ENCODE peak calls at places on chromosomes 1 and 21, in five cellular contexts. I is Panc1, A is GM23338, R is HL-60, O is stomach. Q is an unnamed sample.

GRCh38 chr1:202323731-202324130 is 18.0 kb downstream of the UBE2T start:
- DNase-seq in I (no peak), A (no peak), R (no peak), O (no peak), Q (peak; percentile 32)

GRCh38 chr1:237851209-237851845 is 39.4 kb downstream of the ZP4 start:
- DNase-seq in I (peak; percentile 18), A (peak; percentile 91), R (peak; percentile 48), O (peak; percentile 38), Q (no peak)

GRCh38 chr1:66931548-66932124 is 6.8 kb downstream of the MIER1 start:
- DNase-seq in I (no peak), A (no peak), R (no peak), O (no peak), Q (no peak)

GRCh38 chr1:7121622-7121988 is 336.4 kb downstream of the CAMTA1 start:
- DNase-seq in I (no peak), A (no peak), R (no peak), O (peak; percentile 86), Q (no peak)

GRCh38 chr1:14300991-14301703 is 297.3 kb upstream of the KAZN start:
- DNase-seq in I (no peak), A (no peak), R (no peak), O (peak; percentile 26), Q (peak; percentile 94)

GRCh38 chr1:157213836-157214235 is 75.6 kb upstream of the ETV3 start:
- DNase-seq in I (no peak), A (no peak), R (no peak), O (no peak), Q (no peak)

GRCh38 chr1:178540646-178541045 is 27.7 kb downstream of the TEX35 start:
- DNase-seq in I (no peak), A (no peak), R (no peak), O (no peak), Q (peak; percentile 84)

GRCh38 chr1:209311770-209312169 is 271.7 kb upstream of the CAMK1G start:
- DNase-seq in I (no peak), A (no peak), R (no peak), O (no peak), Q (no peak)

GRCh38 chr1:93080424-93080823 is 1.3 kb downstream of the MTF2 start:
- DNase-seq in I (peak; percentile 56), A (peak; percentile 73), R (peak; percentile 21), O (no peak), Q (no peak)

GRCh38 chr21:41947596-41948403 is 6.0 kb downstream of the C2CD2 start:
- DNase-seq in I (no peak), A (no peak), R (no peak), O (no peak), Q (no peak)

GRCh38 chr1:23759277-23759676 is 16.0 kb downstream of the ELOA start:
- DNase-seq in I (no peak), A (no peak), R (no peak), O (no peak), Q (no peak)

GRCh38 chr1:229714964-229715603 is 89.0 kb downstream of the URB2 start:
- DNase-seq in I (no peak), A (peak; percentile 79), R (peak; percentile 48), O (peak; percentile 81), Q (no peak)

GRCh38 chr1:223390618-223391017 is 2.6 kb upstream of the CCDC185 start:
- DNase-seq in I (no peak), A (no peak), R (no peak), O (no peak), Q (no peak)

GRCh38 chr1:93056214-93056613 is 22.9 kb upstream of the MTF2 start:
- DNase-seq in I (no peak), A (peak; percentile 83), R (no peak), O (no peak), Q (no peak)

GRCh38 chr1:187257476-187257875 is 428.7 kb downstream of the PLA2G4A start:
- DNase-seq in I (no peak), A (no peak), R (no peak), O (no peak), Q (no peak)

GRCh38 chr1:235878082-235878781 is 11.5 kb upstream of the LYST start:
- DNase-seq in I (no peak), A (no peak), R (peak; percentile 38), O (no peak), Q (no peak)

GRCh38 chr1:247638011-247638410 is 32.6 kb downstream of the OR2G3 start:
- DNase-seq in I (no peak), A (no peak), R (no peak), O (no peak), Q (no peak)

GRCh38 chr1:17403081-17403480 is 31.1 kb downstream of the PADI6 start:
- DNase-seq in I (no peak), A (no peak), R (no peak), O (no peak), Q (no peak)

GRCh38 chr1:169250022-169250421 is 117.6 kb downstream of the NME7 start:
- DNase-seq in I (no peak), A (no peak), R (no peak), O (no peak), Q (no peak)

GRCh38 chr1:67535474-67535873 is 105.3 kb upstream of the SERBP1 start:
- DNase-seq in I (peak; percentile 70), A (peak; percentile 82), R (peak; percentile 76), O (peak; percentile 85), Q (no peak)

GRCh38 chr1:91537281-91538069 is 36.8 kb downstream of the CDC7 start:
- DNase-seq in I (no peak), A (no peak), R (no peak), O (no peak), Q (no peak)

GRCh38 chr21:20721151-20721550 is 277.1 kb upstream of the NCAM2 start:
- DNase-seq in I (no peak), A (no peak), R (no peak), O (no peak), Q (no peak)

GRCh38 chr1:30923597-30923996 is 15.0 kb upstream of the SDC3 start:
- DNase-seq in I (no peak), A (no peak), R (no peak), O (no peak), Q (no peak)

GRCh38 chr1:2268285-2269056 is 40.4 kb downstream of the SKI start:
- DNase-seq in I (no peak), A (no peak), R (no peak), O (no peak), Q (no peak)

GRCh38 chr1:2269193-2269921 is 41.2 kb downstream of the SKI start:
- DNase-seq in I (no peak), A (no peak), R (no peak), O (no peak), Q (no peak)

GRCh38 chr1:2266301-2266967 is 38.3 kb downstream of the SKI start:
- DNase-seq in I (no peak), A (no peak), R (no peak), O (no peak), Q (no peak)

GRCh38 chr1:2267051-2267830 is 39.1 kb downstream of the SKI start:
- DNase-seq in I (no peak), A (no peak), R (no peak), O (no peak), Q (no peak)

GRCh38 chr1:2267862-2268261 is 39.7 kb downstream of the SKI start:
- DNase-seq in I (no peak), A (no peak), R (no peak), O (no peak), Q (no peak)
- H3K27ac ChIP-seq in I (no peak overlapping the region), A (no peak overlapping the region), R (no peak overlapping the region), O (no peak overlapping the region), Q (no peak overlapping the region)

GRCh38 chr1:205344010-205344808 is 12.5 kb downstream of the KLHDC8A start:
- DNase-seq in I (no peak), A (peak; percentile 76), R (no peak), O (peak; percentile 66), Q (no peak)
- TF ChIP-seq POLR2AphosphoS5 in I (no peak), A (no peak), R (no peak), O (no peak), Q (no peak)

GRCh38 chr21:43657355-43658093 is 1.8 kb downstream of the HSF2BP start:
- DNase-seq in I (no peak), A (no peak), R (no peak), O (no peak), Q (no peak)

GRCh38 chr21:43658769-43659135 is 536 bp downstream of the HSF2BP start:
- DNase-seq in I (no peak), A (no peak), R (no peak), O (no peak), Q (no peak)

GRCh38 chr21:43662286-43662685 is 2.9 kb downstream of the RRP1B start:
- DNase-seq in I (no peak), A (no peak), R (no peak), O (no peak), Q (no peak)

GRCh38 chr21:43658094-43658725 is 1.1 kb downstream of the HSF2BP start:
- DNase-seq in I (no peak), A (no peak), R (no peak), O (no peak), Q (no peak)

GRCh38 chr21:43659136-43660000 is at the start of the genes HSF2BP and RRP1B:
- DNase-seq in I (no peak), A (peak; percentile 91), R (peak; percentile 71), O (peak; percentile 88), Q (no peak)
- TF ChIP-seq CTCF in I (no peak), A (no peak), R (no peak), O (no peak), Q (no peak)

GRCh38 chr1:203985676-203986075 is 87.2 kb upstream of the SOX13 start:
- DNase-seq in I (no peak), A (no peak), R (no peak), O (no peak), Q (no peak)

GRCh38 chr1:203990118-203990517 is 82.8 kb upstream of the SOX13 start:
- DNase-seq in I (no peak), A (no peak), R (no peak), O (no peak), Q (no peak)

GRCh38 chr1:203986887-203987461 is 85.9 kb upstream of the SOX13 start:
- DNase-seq in I (no peak), A (no peak), R (no peak), O (no peak), Q (no peak)

DNA sequence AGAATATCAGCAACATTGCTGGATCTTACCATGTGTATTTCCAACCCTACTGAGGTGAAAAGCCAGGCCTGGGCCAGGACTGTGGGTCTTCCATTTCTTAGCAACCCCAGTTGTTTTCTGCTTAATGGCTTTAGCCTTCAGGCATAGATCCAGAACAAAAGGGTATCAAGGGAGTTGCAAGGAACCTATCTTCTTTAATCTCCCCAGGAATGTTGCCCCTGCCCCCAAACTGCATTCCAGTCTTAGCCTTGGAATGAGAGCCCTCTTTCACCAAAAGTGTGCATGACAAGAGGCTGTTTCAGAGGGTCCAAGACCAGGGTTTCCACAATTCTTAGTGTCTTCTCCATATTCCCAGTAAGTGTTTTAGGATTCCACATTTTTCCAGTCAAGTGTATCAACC is 87.9 kb upstream of the SOX13 start:
- DNase-seq in I (no peak), A (peak; percentile 97), R (no peak), O (no peak), Q (no peak)
- H3K27ac ChIP-seq in I (no peak overlapping the region), A (peak overlapping the region; percentile 76), R (no peak overlapping the region), O (no peak overlapping the region), Q (no peak overlapping the region)